ENCODE peak calls at places on chromosomes 16 and 17, in eight cellular contexts. E is substantia nigra; F is SW 1271; Q is right cardiac atrium; X is pulmonary artery endothelial cell; N is T-helper 2 cell; J is stimulated activated CD8-positive, alpha-beta memory T cell treated with anti-CD3 and anti-CD28 coated beads, Interleukin-7, amount 100 ng/mL, for 24 hours; V is HT-29. R is an unnamed sample.

GRCh38 chr17:78272181-78272913 is 40.9 kb downstream of the TMEM235 start:
- DNase-seq in N (peak; percentile 27), E (no peak), J (no peak), X (no peak), F (no peak), V (no peak), Q (no peak), R (peak; percentile 67)

GRCh38 chr16:28193530-28194423 is 18.0 kb downstream of the XPO6 start:
- DNase-seq in E (no peak), N (no peak), V (no peak), Q (no peak), X (peak; percentile 26), J (no peak), F (peak; percentile 88), R (no peak)

GRCh38 chr17:35807371-35808144 is 1.7 kb upstream of the TAF15 start:
- DNase-seq in F (peak; percentile 24), V (no peak), X (no peak), E (no peak), J (no peak), Q (no peak), N (no peak), R (no peak)

GRCh38 chr16:88593489-88593888 is 23.3 kb downstream of the ZC3H18 start:
- DNase-seq in N (no peak), X (no peak), Q (no peak), J (no peak), V (no peak), E (peak; percentile 73), F (no peak), R (no peak)

GRCh38 chr16:55832788-55833583 is at the start of gene CES1:
- DNase-seq in Q (peak; percentile 83), X (no peak), J (no peak), E (no peak), N (no peak), F (no peak), V (no peak), R (peak; percentile 69)

GRCh38 chr17:44004761-44005526 is 522 bp downstream of the NAGS start:
- DNase-seq in F (peak; percentile 48), X (no peak), J (no peak), Q (no peak), V (peak; percentile 28), N (no peak), E (no peak), R (peak; percentile 39)

GRCh38 chr17:34556384-34556783 is 23.0 kb upstream of the TMEM132E start:
- DNase-seq in V (peak; percentile 55), X (no peak), N (no peak), J (no peak), E (no peak), F (no peak), Q (no peak), R (no peak)

GRCh38 chr17:12637015-12637414 is 28.7 kb upstream of the MYOCD start:
- DNase-seq in F (peak; percentile 7), X (no peak), E (no peak), V (no peak), J (no peak), N (no peak), Q (no peak), R (no peak)

GRCh38 chr16:69469807-69470561 is 45.6 kb downstream of the CYB5B start:
- DNase-seq in E (no peak), V (no peak), F (no peak), X (no peak), J (no peak), N (no peak), Q (no peak), R (no peak)

GRCh38 chr16:21645261-21645721 is 7.1 kb downstream of the IGSF6 start:
- DNase-seq in F (no peak), X (no peak), J (no peak), N (peak; percentile 72), Q (no peak), E (no peak), V (no peak), R (no peak)

GRCh38 chr16:11400076-11400475 is 54.8 kb downstream of the RMI2 start:
- DNase-seq in J (no peak), F (no peak), Q (no peak), N (no peak), E (no peak), V (no peak), X (no peak), R (peak; percentile 8)

GRCh38 chr16:17519041-17519440 is 48.3 kb upstream of the XYLT1 start:
- DNase-seq in J (no peak), V (no peak), X (no peak), Q (no peak), F (no peak), E (no peak), N (no peak), R (no peak)

GRCh38 chr17:75774471-75774987 is 9.5 kb upstream of the GALK1 start:
- DNase-seq in E (no peak), F (no peak), N (peak; percentile 10), V (no peak), X (no peak), Q (no peak), J (no peak), R (no peak)

GRCh38 chr16:11833951-11834695 is 17.2 kb downstream of the RSL1D1 start:
- DNase-seq in Q (no peak), V (no peak), F (no peak), E (no peak), X (no peak), N (no peak), J (no peak), R (no peak)

GRCh38 chr17:31494259-31495048 is 103.0 kb downstream of the RAB11FIP4 start:
- DNase-seq in Q (no peak), V (peak; percentile 45), X (no peak), F (no peak), E (no peak), N (peak; percentile 70), J (no peak), R (no peak)

GRCh38 chr16:67158637-67159600 is 790 bp downstream of the TRADD start:
- DNase-seq in Q (peak; percentile 64), N (peak; percentile 82), X (no peak), J (peak; percentile 51), V (no peak), E (no peak), F (peak; percentile 81), R (peak; percentile 74)

GRCh38 chr17:82213251-82214011 is 789 bp upstream of the CCDC57 start:
- DNase-seq in Q (no peak), V (peak; percentile 43), F (peak; percentile 69), X (no peak), E (peak; percentile 43), J (no peak), N (peak; percentile 80), R (no peak)

GRCh38 chr17:31743767-31744166 is 115.3 kb downstream of the COPRS start:
- DNase-seq in V (no peak), N (no peak), X (no peak), J (no peak), Q (no peak), F (no peak), E (no peak), R (no peak)

GRCh38 chr16:47519037-47519436 is 57.9 kb downstream of the PHKB start:
- DNase-seq in Q (no peak), J (no peak), E (no peak), X (no peak), F (no peak), N (no peak), V (no peak), R (no peak)

GRCh38 chr17:77606865-77607210 is 351.7 kb upstream of the TNRC6C start:
- DNase-seq in V (peak; percentile 7), X (no peak), E (no peak), Q (no peak), N (no peak), F (no peak), J (no peak), R (no peak)

GRCh38 chr17:63844293-63844672 is 1.8 kb upstream of the SMARCD2 start:
- DNase-seq in X (no peak), Q (no peak), F (no peak), V (no peak), N (no peak), E (no peak), J (no peak), R (no peak)

GRCh38 chr16:11792404-11793260 is 4.4 kb downstream of the ZC3H7A start:
- DNase-seq in J (no peak), F (no peak), N (no peak), X (no peak), Q (no peak), E (no peak), V (no peak), R (no peak)

GRCh38 chr16:50368410-50369132 is at the start of gene BRD7:
- DNase-seq in V (peak; percentile 51), Q (peak; percentile 62), J (peak; percentile 37), E (peak; percentile 27), N (peak; percentile 52), F (peak; percentile 15), X (no peak), R (peak; percentile 60)